ENCODE peak calls at places on chromosomes 12 and 14, in eight cellular contexts. One of them, this sample, is unnamed.

GRCh38 chr14:68459480-68460136 is 333.3 kb downstream of the ZFP36L1 start:
- DNase-seq in HCT116: no peak
- DNase-seq in brain pericyte: no peak
- DNase-seq in NCI-H774: no peak
- DNase-seq in nephron progenitor cell: no peak
- DNase-seq in NCI-H1092: no peak
- DNase-seq in fibroblast of mammary gland: no peak
- DNase-seq in HS-5: no peak
- DNase-seq in this sample: no peak

GRCh38 chr12:54033980-54034783 is 1.3 kb downstream of the HOXC5 start:
- DNase-seq in HCT116: no peak
- DNase-seq in brain pericyte: no peak
- DNase-seq in NCI-H774: no peak
- DNase-seq in nephron progenitor cell: peak
- DNase-seq in NCI-H1092: no peak
- DNase-seq in fibroblast of mammary gland: peak
- DNase-seq in HS-5: no peak
- DNase-seq in this sample: no peak

GRCh38 chr12:113478351-113479011 is 6.8 kb upstream of the LHX5 start:
- DNase-seq in HCT116: no peak
- DNase-seq in brain pericyte: no peak
- DNase-seq in NCI-H774: no peak
- DNase-seq in nephron progenitor cell: no peak
- DNase-seq in NCI-H1092: no peak
- DNase-seq in fibroblast of mammary gland: no peak
- DNase-seq in HS-5: no peak
- DNase-seq in this sample: no peak

GRCh38 chr12:80684077-80684495 is 23.3 kb upstream of the MYF6 start:
- DNase-seq in HCT116: no peak
- DNase-seq in brain pericyte: no peak
- DNase-seq in NCI-H774: no peak
- DNase-seq in nephron progenitor cell: no peak
- DNase-seq in NCI-H1092: no peak
- DNase-seq in fibroblast of mammary gland: no peak
- DNase-seq in HS-5: no peak
- DNase-seq in this sample: no peak

GRCh38 chr14:104235686-104236085 is 97.3 kb downstream of the KIF26A start:
- DNase-seq in HCT116: no peak
- DNase-seq in brain pericyte: no peak
- DNase-seq in NCI-H774: no peak
- DNase-seq in nephron progenitor cell: no peak
- DNase-seq in NCI-H1092: no peak
- DNase-seq in fibroblast of mammary gland: no peak
- DNase-seq in HS-5: no peak
- DNase-seq in this sample: no peak

GRCh38 chr14:30883508-30884294 is 9.3 kb downstream of the COCH start:
- DNase-seq in HCT116: no peak
- DNase-seq in brain pericyte: no peak
- DNase-seq in NCI-H774: no peak
- DNase-seq in nephron progenitor cell: no peak
- DNase-seq in NCI-H1092: no peak
- DNase-seq in fibroblast of mammary gland: no peak
- DNase-seq in HS-5: no peak
- DNase-seq in this sample: no peak

GRCh38 chr14:64983439-64984310 is 3.0 kb upstream of the FNTB start:
- DNase-seq in HCT116: peak
- DNase-seq in brain pericyte: no peak
- DNase-seq in NCI-H774: no peak
- DNase-seq in nephron progenitor cell: peak
- DNase-seq in NCI-H1092: no peak
- DNase-seq in fibroblast of mammary gland: peak
- DNase-seq in HS-5: no peak
- DNase-seq in this sample: peak

GRCh38 chr14:56195727-56196126 is 77.5 kb downstream of the PELI2 start:
- DNase-seq in HCT116: no peak
- DNase-seq in brain pericyte: no peak
- DNase-seq in NCI-H774: peak
- DNase-seq in nephron progenitor cell: no peak
- DNase-seq in NCI-H1092: peak
- DNase-seq in fibroblast of mammary gland: peak
- DNase-seq in HS-5: no peak
- DNase-seq in this sample: peak

GRCh38 chr12:47991592-47991991 is 12.7 kb downstream of the COL2A1 start:
- DNase-seq in HCT116: no peak
- DNase-seq in brain pericyte: no peak
- DNase-seq in NCI-H774: no peak
- DNase-seq in nephron progenitor cell: no peak
- DNase-seq in NCI-H1092: peak
- DNase-seq in fibroblast of mammary gland: no peak
- DNase-seq in HS-5: no peak
- DNase-seq in this sample: no peak

GRCh38 chr14:96581902-96582640 is 79.9 kb downstream of the PAPOLA start:
- DNase-seq in HCT116: no peak
- DNase-seq in brain pericyte: no peak
- DNase-seq in NCI-H774: no peak
- DNase-seq in nephron progenitor cell: peak
- DNase-seq in NCI-H1092: no peak
- DNase-seq in fibroblast of mammary gland: no peak
- DNase-seq in HS-5: no peak
- DNase-seq in this sample: no peak

GRCh38 chr14:39581474-39581873 is 149.2 kb upstream of the FBXO33 start:
- DNase-seq in HCT116: no peak
- DNase-seq in brain pericyte: no peak
- DNase-seq in NCI-H774: no peak
- DNase-seq in nephron progenitor cell: no peak
- DNase-seq in NCI-H1092: no peak
- DNase-seq in fibroblast of mammary gland: peak
- DNase-seq in HS-5: no peak
- DNase-seq in this sample: no peak

GRCh38 chr14:68458840-68459469 is 333.9 kb downstream of the ZFP36L1 start:
- DNase-seq in HCT116: no peak
- DNase-seq in brain pericyte: peak
- DNase-seq in NCI-H774: no peak
- DNase-seq in nephron progenitor cell: no peak
- DNase-seq in NCI-H1092: peak
- DNase-seq in fibroblast of mammary gland: peak
- DNase-seq in HS-5: no peak
- DNase-seq in this sample: peak

GRCh38 chr12:113472191-113473190 is 820 bp upstream of the LHX5 start:
- DNase-seq in HCT116: no peak
- DNase-seq in brain pericyte: no peak
- DNase-seq in NCI-H774: no peak
- DNase-seq in nephron progenitor cell: no peak
- DNase-seq in NCI-H1092: no peak
- DNase-seq in fibroblast of mammary gland: no peak
- DNase-seq in HS-5: no peak
- DNase-seq in this sample: no peak

GRCh38 chr14:99245541-99246511 is 26.2 kb downstream of the BCL11B start:
- DNase-seq in HCT116: no peak
- DNase-seq in brain pericyte: no peak
- DNase-seq in NCI-H774: no peak
- DNase-seq in nephron progenitor cell: peak
- DNase-seq in NCI-H1092: no peak
- DNase-seq in fibroblast of mammary gland: no peak
- DNase-seq in HS-5: no peak
- DNase-seq in this sample: no peak